ENCODE peak calls at places on chromosomes 4 and X, in eight cellular contexts. One of them, this sample, is unnamed.

GRCh38 chrX:44705817-44706551 is 137.8 kb upstream of the DUSP21 start:
- DNase-seq in upper lobe of left lung: no peak
- DNase-seq in MM.1S: no peak
- DNase-seq in nephron progenitor cell: peak; percentile 5
- DNase-seq in fibroblast of villous mesenchyme: no peak
- DNase-seq in OCI-LY7: no peak
- DNase-seq in type B pancreatic cell: no peak
- DNase-seq in progenitor cell of endocrine pancreas: no peak
- DNase-seq in this sample: no peak

GRCh38 chr4:88528861-88529260 is 5.3 kb upstream of the PYURF start:
- DNase-seq in upper lobe of left lung: no peak
- DNase-seq in MM.1S: no peak
- DNase-seq in nephron progenitor cell: no peak
- DNase-seq in fibroblast of villous mesenchyme: no peak
- DNase-seq in OCI-LY7: no peak
- DNase-seq in type B pancreatic cell: no peak
- DNase-seq in progenitor cell of endocrine pancreas: no peak
- DNase-seq in this sample: no peak

GRCh38 chr4:3735196-3735595 is 31.0 kb upstream of the ADRA2C start:
- DNase-seq in upper lobe of left lung: no peak
- DNase-seq in MM.1S: no peak
- DNase-seq in nephron progenitor cell: no peak
- DNase-seq in fibroblast of villous mesenchyme: no peak
- DNase-seq in OCI-LY7: no peak
- DNase-seq in type B pancreatic cell: no peak
- DNase-seq in progenitor cell of endocrine pancreas: no peak
- DNase-seq in this sample: no peak

GRCh38 chrX:88613338-88613737 is 133.7 kb upstream of the CPXCR1 start:
- DNase-seq in upper lobe of left lung: no peak
- DNase-seq in MM.1S: peak; percentile 55
- DNase-seq in nephron progenitor cell: peak; percentile 33
- DNase-seq in fibroblast of villous mesenchyme: peak; percentile 0
- DNase-seq in OCI-LY7: no peak
- DNase-seq in type B pancreatic cell: no peak
- DNase-seq in progenitor cell of endocrine pancreas: no peak
- DNase-seq in this sample: no peak

GRCh38 chrX:10237255-10237654 is 80.5 kb downstream of the CLCN4 start:
- DNase-seq in upper lobe of left lung: no peak
- DNase-seq in MM.1S: no peak
- DNase-seq in nephron progenitor cell: no peak
- DNase-seq in fibroblast of villous mesenchyme: no peak
- DNase-seq in OCI-LY7: no peak
- DNase-seq in type B pancreatic cell: no peak
- DNase-seq in progenitor cell of endocrine pancreas: no peak
- DNase-seq in this sample: no peak

GRCh38 chr4:64718091-64718490 is 308.8 kb upstream of the TECRL start:
- DNase-seq in upper lobe of left lung: no peak
- DNase-seq in MM.1S: no peak
- DNase-seq in nephron progenitor cell: no peak
- DNase-seq in fibroblast of villous mesenchyme: no peak
- DNase-seq in OCI-LY7: no peak
- DNase-seq in type B pancreatic cell: no peak
- DNase-seq in progenitor cell of endocrine pancreas: no peak
- DNase-seq in this sample: no peak

GRCh38 chr4:111854494-111855087 is 290.7 kb upstream of the FAM241A start:
- DNase-seq in upper lobe of left lung: no peak
- DNase-seq in MM.1S: peak; percentile 45
- DNase-seq in nephron progenitor cell: peak; percentile 47
- DNase-seq in fibroblast of villous mesenchyme: peak; percentile 62
- DNase-seq in OCI-LY7: peak; percentile 18
- DNase-seq in type B pancreatic cell: no peak
- DNase-seq in progenitor cell of endocrine pancreas: peak; percentile 14
- DNase-seq in this sample: no peak

GRCh38 chr4:114603455-114603854 is 4.8 kb downstream of the UGT8 start:
- DNase-seq in upper lobe of left lung: no peak
- DNase-seq in MM.1S: peak; percentile 69
- DNase-seq in nephron progenitor cell: no peak
- DNase-seq in fibroblast of villous mesenchyme: no peak
- DNase-seq in OCI-LY7: peak; percentile 85
- DNase-seq in type B pancreatic cell: no peak
- DNase-seq in progenitor cell of endocrine pancreas: no peak
- DNase-seq in this sample: no peak

GRCh38 chrX:119853449-119853848 is 686 bp upstream of the UPF3B start:
- DNase-seq in upper lobe of left lung: no peak
- DNase-seq in MM.1S: no peak
- DNase-seq in nephron progenitor cell: peak; percentile 17
- DNase-seq in fibroblast of villous mesenchyme: no peak
- DNase-seq in OCI-LY7: no peak
- DNase-seq in type B pancreatic cell: no peak
- DNase-seq in progenitor cell of endocrine pancreas: no peak
- DNase-seq in this sample: no peak

GRCh38 chrX:118520858-118521206 is 25.2 kb downstream of the DOCK11 start:
- DNase-seq in upper lobe of left lung: no peak
- DNase-seq in MM.1S: no peak
- DNase-seq in nephron progenitor cell: no peak
- DNase-seq in fibroblast of villous mesenchyme: peak; percentile 31
- DNase-seq in OCI-LY7: no peak
- DNase-seq in type B pancreatic cell: no peak
- DNase-seq in progenitor cell of endocrine pancreas: no peak
- DNase-seq in this sample: no peak

GRCh38 chrX:100817340-100817739 is 2.9 kb upstream of the CSTF2 start:
- DNase-seq in upper lobe of left lung: no peak
- DNase-seq in MM.1S: no peak
- DNase-seq in nephron progenitor cell: no peak
- DNase-seq in fibroblast of villous mesenchyme: no peak
- DNase-seq in OCI-LY7: no peak
- DNase-seq in type B pancreatic cell: no peak
- DNase-seq in progenitor cell of endocrine pancreas: no peak
- DNase-seq in this sample: no peak

GRCh38 chr4:110636231-110636676 is 13.4 kb upstream of the PITX2 start:
- DNase-seq in upper lobe of left lung: no peak
- DNase-seq in MM.1S: no peak
- DNase-seq in nephron progenitor cell: no peak
- DNase-seq in fibroblast of villous mesenchyme: peak; percentile 54
- DNase-seq in OCI-LY7: no peak
- DNase-seq in type B pancreatic cell: no peak
- DNase-seq in progenitor cell of endocrine pancreas: no peak
- DNase-seq in this sample: no peak

GRCh38 chrX:9703406-9703805 is 62.2 kb downstream of the GPR143 start:
- DNase-seq in upper lobe of left lung: no peak
- DNase-seq in MM.1S: no peak
- DNase-seq in nephron progenitor cell: no peak
- DNase-seq in fibroblast of villous mesenchyme: no peak
- DNase-seq in OCI-LY7: no peak
- DNase-seq in type B pancreatic cell: no peak
- DNase-seq in progenitor cell of endocrine pancreas: no peak
- DNase-seq in this sample: no peak

GRCh38 chr4:54607521-54607920 is 50.2 kb upstream of the KIT start:
- DNase-seq in upper lobe of left lung: no peak
- DNase-seq in MM.1S: no peak
- DNase-seq in nephron progenitor cell: no peak
- DNase-seq in fibroblast of villous mesenchyme: no peak
- DNase-seq in OCI-LY7: no peak
- DNase-seq in type B pancreatic cell: no peak
- DNase-seq in progenitor cell of endocrine pancreas: no peak
- DNase-seq in this sample: no peak

GRCh38 chr4:85459736-85460135 is 15.2 kb upstream of the ARHGAP24 start:
- DNase-seq in upper lobe of left lung: no peak
- DNase-seq in MM.1S: no peak
- DNase-seq in nephron progenitor cell: no peak
- DNase-seq in fibroblast of villous mesenchyme: no peak
- DNase-seq in OCI-LY7: no peak
- DNase-seq in type B pancreatic cell: no peak
- DNase-seq in progenitor cell of endocrine pancreas: no peak
- DNase-seq in this sample: no peak

GRCh38 chr4:167196386-167196785 is 37.9 kb downstream of the SPOCK3 start:
- DNase-seq in upper lobe of left lung: no peak
- DNase-seq in MM.1S: no peak
- DNase-seq in nephron progenitor cell: no peak
- DNase-seq in fibroblast of villous mesenchyme: no peak
- DNase-seq in OCI-LY7: no peak
- DNase-seq in type B pancreatic cell: no peak
- DNase-seq in progenitor cell of endocrine pancreas: no peak
- DNase-seq in this sample: no peak

GRCh38 chr4:80189956-80190671 is 7.2 kb upstream of the PRDM8 start:
- DNase-seq in upper lobe of left lung: no peak
- DNase-seq in MM.1S: no peak
- DNase-seq in nephron progenitor cell: no peak
- DNase-seq in fibroblast of villous mesenchyme: no peak
- DNase-seq in OCI-LY7: no peak
- DNase-seq in type B pancreatic cell: no peak
- DNase-seq in progenitor cell of endocrine pancreas: no peak
- DNase-seq in this sample: no peak

GRCh38 chrX:108139303-108139702 is 47.7 kb downstream of the ATG4A start:
- DNase-seq in upper lobe of left lung: no peak
- DNase-seq in MM.1S: no peak
- DNase-seq in nephron progenitor cell: no peak
- DNase-seq in fibroblast of villous mesenchyme: peak; percentile 10
- DNase-seq in OCI-LY7: peak; percentile 11
- DNase-seq in type B pancreatic cell: no peak
- DNase-seq in progenitor cell of endocrine pancreas: no peak
- DNase-seq in this sample: no peak

GRCh38 chrX:151871244-151871643 is 41.4 kb upstream of the MAGEA4 start:
- DNase-seq in upper lobe of left lung: no peak
- DNase-seq in MM.1S: no peak
- DNase-seq in nephron progenitor cell: no peak
- DNase-seq in fibroblast of villous mesenchyme: peak; percentile 85
- DNase-seq in OCI-LY7: no peak
- DNase-seq in type B pancreatic cell: no peak
- DNase-seq in progenitor cell of endocrine pancreas: no peak
- DNase-seq in this sample: no peak

GRCh38 chr4:152398060-152398459 is 137.8 kb downstream of the FBXW7 start:
- DNase-seq in upper lobe of left lung: no peak
- DNase-seq in MM.1S: no peak
- DNase-seq in nephron progenitor cell: no peak
- DNase-seq in fibroblast of villous mesenchyme: peak; percentile 19
- DNase-seq in OCI-LY7: peak; percentile 7
- DNase-seq in type B pancreatic cell: no peak
- DNase-seq in progenitor cell of endocrine pancreas: no peak
- DNase-seq in this sample: no peak

GRCh38 chr4:7043521-7044414 is 596 bp downstream of the TADA2B start:
- DNase-seq in upper lobe of left lung: peak; percentile 47
- DNase-seq in MM.1S: peak; percentile 57
- DNase-seq in nephron progenitor cell: peak; percentile 57
- DNase-seq in fibroblast of villous mesenchyme: peak; percentile 46
- DNase-seq in OCI-LY7: peak; percentile 68
- DNase-seq in type B pancreatic cell: no peak
- DNase-seq in progenitor cell of endocrine pancreas: peak; percentile 44
- DNase-seq in this sample: no peak

GRCh38 chr4:47686294-47686872 is 151.5 kb downstream of the CORIN start:
- DNase-seq in upper lobe of left lung: peak; percentile 60
- DNase-seq in MM.1S: peak; percentile 67
- DNase-seq in nephron progenitor cell: peak; percentile 68
- DNase-seq in fibroblast of villous mesenchyme: peak; percentile 51
- DNase-seq in OCI-LY7: peak; percentile 56
- DNase-seq in type B pancreatic cell: no peak
- DNase-seq in progenitor cell of endocrine pancreas: peak; percentile 22
- DNase-seq in this sample: no peak
- TF ChIP-seq CTCF in upper lobe of left lung: peak; percentile 26
- TF ChIP-seq CTCF in MM.1S: peak; percentile 81
- TF ChIP-seq CTCF in nephron progenitor cell: peak; percentile 75
- TF ChIP-seq CTCF in fibroblast of villous mesenchyme: peak; percentile 76
- TF ChIP-seq CTCF in OCI-LY7: peak; percentile 96
- TF ChIP-seq CTCF in type B pancreatic cell: peak; percentile 77
- TF ChIP-seq CTCF in progenitor cell of endocrine pancreas: peak; percentile 70
- TF ChIP-seq CTCF in this sample: no peak

GRCh38 chr4:156970501-156971167 is 965 bp downstream of the PDGFC start:
- DNase-seq in upper lobe of left lung: peak; percentile 67
- DNase-seq in MM.1S: peak; percentile 55
- DNase-seq in nephron progenitor cell: peak; percentile 70
- DNase-seq in fibroblast of villous mesenchyme: peak; percentile 68
- DNase-seq in OCI-LY7: no peak
- DNase-seq in type B pancreatic cell: peak; percentile 74
- DNase-seq in progenitor cell of endocrine pancreas: peak; percentile 47
- DNase-seq in this sample: peak; percentile 32
- TF ChIP-seq CTCF in upper lobe of left lung: peak; percentile 30
- TF ChIP-seq CTCF in MM.1S: peak; percentile 43
- TF ChIP-seq CTCF in nephron progenitor cell: peak; percentile 32
- TF ChIP-seq CTCF in fibroblast of villous mesenchyme: peak; percentile 65
- TF ChIP-seq CTCF in OCI-LY7: no peak
- TF ChIP-seq CTCF in type B pancreatic cell: peak; percentile 75
- TF ChIP-seq CTCF in progenitor cell of endocrine pancreas: peak; percentile 55
- TF ChIP-seq CTCF in this sample: no peak

GRCh38 chr4:41853973-41854372 is 81.3 kb upstream of the TMEM33 start:
- DNase-seq in upper lobe of left lung: no peak
- DNase-seq in MM.1S: no peak
- DNase-seq in nephron progenitor cell: no peak
- DNase-seq in fibroblast of villous mesenchyme: no peak
- DNase-seq in OCI-LY7: no peak
- DNase-seq in type B pancreatic cell: no peak
- DNase-seq in progenitor cell of endocrine pancreas: no peak
- DNase-seq in this sample: no peak
- TF ChIP-seq CTCF in upper lobe of left lung: no peak
- TF ChIP-seq CTCF in MM.1S: peak; percentile 13
- TF ChIP-seq CTCF in nephron progenitor cell: no peak
- TF ChIP-seq CTCF in fibroblast of villous mesenchyme: peak; percentile 23
- TF ChIP-seq CTCF in OCI-LY7: peak; percentile 50
- TF ChIP-seq CTCF in type B pancreatic cell: peak; percentile 36
- TF ChIP-seq CTCF in progenitor cell of endocrine pancreas: no peak
- TF ChIP-seq CTCF in this sample: no peak

GRCh38 chr4:107737470-107737869 is 17.4 kb upstream of the PAPSS1 start:
- DNase-seq in upper lobe of left lung: no peak
- DNase-seq in MM.1S: no peak
- DNase-seq in nephron progenitor cell: no peak
- DNase-seq in fibroblast of villous mesenchyme: no peak
- DNase-seq in OCI-LY7: no peak
- DNase-seq in type B pancreatic cell: no peak
- DNase-seq in progenitor cell of endocrine pancreas: no peak
- DNase-seq in this sample: no peak

GRCh38 chr4:107740950-107741701 is 21.1 kb upstream of the PAPSS1 start:
- DNase-seq in upper lobe of left lung: no peak
- DNase-seq in MM.1S: no peak
- DNase-seq in nephron progenitor cell: peak; percentile 23
- DNase-seq in fibroblast of villous mesenchyme: peak; percentile 91
- DNase-seq in OCI-LY7: no peak
- DNase-seq in type B pancreatic cell: no peak
- DNase-seq in progenitor cell of endocrine pancreas: no peak
- DNase-seq in this sample: no peak

GRCh38 chr4:107742791-107743190 is 22.8 kb upstream of the PAPSS1 start:
- DNase-seq in upper lobe of left lung: no peak
- DNase-seq in MM.1S: no peak
- DNase-seq in nephron progenitor cell: no peak
- DNase-seq in fibroblast of villous mesenchyme: no peak
- DNase-seq in OCI-LY7: no peak
- DNase-seq in type B pancreatic cell: no peak
- DNase-seq in progenitor cell of endocrine pancreas: no peak
- DNase-seq in this sample: no peak

GRCh38 chr4:107742196-107742595 is 22.2 kb upstream of the PAPSS1 start:
- DNase-seq in upper lobe of left lung: no peak
- DNase-seq in MM.1S: no peak
- DNase-seq in nephron progenitor cell: no peak
- DNase-seq in fibroblast of villous mesenchyme: no peak
- DNase-seq in OCI-LY7: no peak
- DNase-seq in type B pancreatic cell: no peak
- DNase-seq in progenitor cell of endocrine pancreas: no peak
- DNase-seq in this sample: no peak

DNA sequence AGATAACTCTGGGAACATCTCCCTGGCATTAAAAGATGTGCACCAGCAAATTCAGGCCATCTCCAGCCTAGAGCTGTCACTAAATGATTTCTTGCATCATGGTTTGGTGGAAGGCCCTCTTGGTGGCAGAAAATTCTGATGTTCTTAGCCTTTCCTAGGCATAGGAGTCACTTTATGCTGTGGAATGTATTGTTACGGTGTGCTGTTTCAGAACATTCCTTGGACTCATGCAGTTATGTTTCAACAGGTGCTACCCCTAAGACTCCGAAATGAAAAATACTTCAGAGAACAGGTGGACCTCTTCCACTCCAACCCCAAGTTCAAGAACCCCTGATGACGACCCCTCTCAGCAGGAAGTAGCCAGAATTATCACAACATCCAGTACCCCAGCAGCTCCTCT is 20.3 kb upstream of the PAPSS1 start:
- DNase-seq in upper lobe of left lung: no peak
- DNase-seq in MM.1S: no peak
- DNase-seq in nephron progenitor cell: no peak
- DNase-seq in fibroblast of villous mesenchyme: no peak
- DNase-seq in OCI-LY7: peak; percentile 37
- DNase-seq in type B pancreatic cell: no peak
- DNase-seq in progenitor cell of endocrine pancreas: no peak
- DNase-seq in this sample: no peak
- TF ChIP-seq CTCF in upper lobe of left lung: no peak
- TF ChIP-seq CTCF in MM.1S: no peak
- TF ChIP-seq CTCF in nephron progenitor cell: no peak
- TF ChIP-seq CTCF in fibroblast of villous mesenchyme: peak; percentile 30
- TF ChIP-seq CTCF in OCI-LY7: peak; percentile 70
- TF ChIP-seq CTCF in type B pancreatic cell: peak; percentile 51
- TF ChIP-seq CTCF in progenitor cell of endocrine pancreas: peak; percentile 36
- TF ChIP-seq CTCF in this sample: no peak

This sample was measured in omental fat pad.